ENCODE peak calls at places on chromosomes 13 and 19, in nine cellular contexts. N is CD8-positive, alpha-beta T cell; C is germinal center; R is GM20000; F is AG08395; U is nephron progenitor cell; V is A172; I is T1000; O is stimulated activated CD4-positive, alpha-beta T cell treated with anti-CD3 and anti-CD28 coated beads, Interleukin-2, amount 100 ng/mL, for 48 hours. D is an unnamed sample.
A peak's percentile ranks its signal among the peaks of the same experiment; 100 is the strongest.

GRCh38 chr19:7230826-7231225 is 63.4 kb downstream of the INSR start:
- DNase-seq in R (no peak), O (no peak), F (no peak), V (no peak), N (no peak), C (no peak), I (no peak), U (no peak), D (no peak)

GRCh38 chr19:45049073-45049736 is 10.4 kb downstream of the CLASRP start:
- DNase-seq in C (no peak), O (no peak), R (no peak), V (no peak), U (no peak), N (no peak), I (no peak), F (no peak), D (no peak)

GRCh38 chr19:42420055-42420544 is 7.1 kb downstream of the LIPE start:
- DNase-seq in V (peak; percentile 33), O (peak; percentile 72), C (peak; percentile 90), I (no peak), U (peak; percentile 37), F (peak; percentile 68), N (peak; percentile 71), R (peak; percentile 88), D (no peak)

GRCh38 chr13:32811297-32811800 is 204.9 kb upstream of the KL start:
- DNase-seq in O (no peak), F (peak; percentile 57), U (peak; percentile 26), C (peak; percentile 16), R (peak; percentile 60), V (peak; percentile 59), N (no peak), I (no peak), D (no peak)

GRCh38 chr13:73335938-73336337 is 277.1 kb downstream of the KLF5 start:
- DNase-seq in N (no peak), I (no peak), C (no peak), U (no peak), R (no peak), O (no peak), V (no peak), F (no peak), D (no peak)

GRCh38 chr13:45200701-45201230 is at the start of gene KCTD4:
- DNase-seq in V (no peak), R (no peak), O (no peak), C (no peak), U (no peak), I (no peak), N (no peak), F (no peak), D (no peak)

GRCh38 chr19:6706633-6706958 is 13.9 kb downstream of the C3 start:
- DNase-seq in N (no peak), V (no peak), U (no peak), R (no peak), F (no peak), I (no peak), O (no peak), C (no peak), D (no peak)

GRCh38 chr13:21225082-21225481 is 48.6 kb downstream of the MRPL57 start:
- DNase-seq in N (no peak), I (no peak), R (no peak), O (no peak), V (no peak), U (no peak), C (no peak), F (no peak), D (no peak)

GRCh38 chr19:35732540-35733179 is 9.6 kb downstream of the IGFLR1 start:
- DNase-seq in I (no peak), V (no peak), U (no peak), N (no peak), O (no peak), R (no peak), C (no peak), F (no peak), D (no peak)

GRCh38 chr19:43759515-43759914 is 4.8 kb upstream of the SMG9 start:
- DNase-seq in I (no peak), V (peak; percentile 92), R (no peak), O (no peak), C (no peak), F (peak; percentile 43), N (no peak), U (no peak), D (no peak)

GRCh38 chr13:111992911-111993310 is 74.0 kb upstream of the SOX1 start:
- DNase-seq in C (no peak), F (no peak), U (no peak), N (no peak), O (no peak), I (no peak), V (no peak), R (no peak), D (no peak)

GRCh38 chr13:111904701-111905608 is 162.0 kb upstream of the SOX1 start:
- DNase-seq in C (no peak), F (no peak), I (no peak), N (no peak), V (no peak), U (no peak), O (no peak), R (no peak), D (no peak)

GRCh38 chr19:17420267-17420924 is 549 bp downstream of the MVB12A start:
- DNase-seq in V (no peak), I (no peak), U (peak; percentile 55), N (no peak), R (peak; percentile 39), O (no peak), C (peak; percentile 40), F (peak; percentile 43), D (no peak)

GRCh38 chr19:54407780-54408179 is 7.5 kb upstream of the TTYH1 start:
- DNase-seq in R (no peak), I (no peak), V (no peak), U (no peak), N (no peak), C (no peak), F (no peak), O (no peak), D (no peak)

GRCh38 chr19:12784871-12785430 is 6.3 kb upstream of the JUNB start:
- DNase-seq in V (no peak), C (no peak), U (no peak), I (no peak), R (no peak), F (no peak), N (no peak), O (no peak), D (no peak)

GRCh38 chr13:48233097-48233885 is at the start of gene ITM2B:
- DNase-seq in F (peak; percentile 81), U (peak; percentile 77), C (peak; percentile 77), R (peak; percentile 81), V (peak; percentile 38), O (peak; percentile 43), N (peak; percentile 54), I (no peak), D (peak; percentile 38)

GRCh38 chr19:35733180-35734125 is 8.8 kb downstream of the IGFLR1 start:
- DNase-seq in O (no peak), U (no peak), R (no peak), F (no peak), V (no peak), C (no peak), N (no peak), I (no peak), D (no peak)

GRCh38 chr13:86383561-86383960 is 584.3 kb upstream of the SLITRK6 start:
- DNase-seq in V (no peak), U (no peak), N (no peak), R (no peak), O (no peak), I (no peak), F (no peak), C (no peak), D (no peak)

GRCh38 chr13:86976521-86977324 is 694.4 kb upstream of the SLITRK5 start:
- DNase-seq in V (peak; percentile 3), U (no peak), O (no peak), C (no peak), I (no peak), R (no peak), N (no peak), F (no peak), D (no peak)

D was measured in NT2/D1.